ENCODE peak calls at places on chromosomes 7 and 10, in five cellular contexts. One of them, this sample, is unnamed.

GRCh38 chr7:150791304-150791703 is 8.9 kb downstream of the TMEM176B start:
- DNase-seq in CD4-positive, alpha-beta memory T cell: no peak
- DNase-seq in astrocyte of the spinal cord: no peak
- DNase-seq in ovary: no peak
- DNase-seq in fibroblast of lung: no peak
- DNase-seq in this sample: no peak

GRCh38 chr7:117008849-117009531 is 55.7 kb downstream of the ST7 start:
- DNase-seq in CD4-positive, alpha-beta memory T cell: peak
- DNase-seq in astrocyte of the spinal cord: peak
- DNase-seq in ovary: no peak
- DNase-seq in fibroblast of lung: peak
- DNase-seq in this sample: peak

GRCh38 chr10:21317902-21318301 is 207.6 kb downstream of the SKIDA1 start:
- DNase-seq in CD4-positive, alpha-beta memory T cell: no peak
- DNase-seq in astrocyte of the spinal cord: peak
- DNase-seq in ovary: no peak
- DNase-seq in fibroblast of lung: peak
- DNase-seq in this sample: no peak

GRCh38 chr10:79321951-79322350 is 25.3 kb upstream of the PPIF start:
- DNase-seq in CD4-positive, alpha-beta memory T cell: no peak
- DNase-seq in astrocyte of the spinal cord: no peak
- DNase-seq in ovary: no peak
- DNase-seq in fibroblast of lung: no peak
- DNase-seq in this sample: no peak

GRCh38 chr10:43216931-43217562 is 49.8 kb downstream of the RASGEF1A start:
- DNase-seq in CD4-positive, alpha-beta memory T cell: no peak
- DNase-seq in astrocyte of the spinal cord: no peak
- DNase-seq in ovary: no peak
- DNase-seq in fibroblast of lung: no peak
- DNase-seq in this sample: no peak

GRCh38 chr7:150842716-150843115 is 9.6 kb upstream of the AOC1 start:
- DNase-seq in CD4-positive, alpha-beta memory T cell: no peak
- DNase-seq in astrocyte of the spinal cord: no peak
- DNase-seq in ovary: peak
- DNase-seq in fibroblast of lung: no peak
- DNase-seq in this sample: no peak

GRCh38 chr10:84755311-84755710 is 426.9 kb downstream of the CCSER2 start:
- DNase-seq in CD4-positive, alpha-beta memory T cell: no peak
- DNase-seq in astrocyte of the spinal cord: no peak
- DNase-seq in ovary: no peak
- DNase-seq in fibroblast of lung: no peak
- DNase-seq in this sample: no peak

GRCh38 chr7:121138262-121138933 is 149.9 kb downstream of the CPED1 start:
- DNase-seq in CD4-positive, alpha-beta memory T cell: no peak
- DNase-seq in astrocyte of the spinal cord: no peak
- DNase-seq in ovary: no peak
- DNase-seq in fibroblast of lung: peak
- DNase-seq in this sample: no peak

GRCh38 chr10:3124412-3125175 is 48.0 kb downstream of the PITRM1 start:
- DNase-seq in CD4-positive, alpha-beta memory T cell: no peak
- DNase-seq in astrocyte of the spinal cord: no peak
- DNase-seq in ovary: no peak
- DNase-seq in fibroblast of lung: no peak
- DNase-seq in this sample: no peak

GRCh38 chr7:2269468-2270460 is 27.7 kb downstream of the NUDT1 start:
- DNase-seq in CD4-positive, alpha-beta memory T cell: no peak
- DNase-seq in astrocyte of the spinal cord: peak
- DNase-seq in ovary: no peak
- DNase-seq in fibroblast of lung: peak
- DNase-seq in this sample: no peak

DNA sequence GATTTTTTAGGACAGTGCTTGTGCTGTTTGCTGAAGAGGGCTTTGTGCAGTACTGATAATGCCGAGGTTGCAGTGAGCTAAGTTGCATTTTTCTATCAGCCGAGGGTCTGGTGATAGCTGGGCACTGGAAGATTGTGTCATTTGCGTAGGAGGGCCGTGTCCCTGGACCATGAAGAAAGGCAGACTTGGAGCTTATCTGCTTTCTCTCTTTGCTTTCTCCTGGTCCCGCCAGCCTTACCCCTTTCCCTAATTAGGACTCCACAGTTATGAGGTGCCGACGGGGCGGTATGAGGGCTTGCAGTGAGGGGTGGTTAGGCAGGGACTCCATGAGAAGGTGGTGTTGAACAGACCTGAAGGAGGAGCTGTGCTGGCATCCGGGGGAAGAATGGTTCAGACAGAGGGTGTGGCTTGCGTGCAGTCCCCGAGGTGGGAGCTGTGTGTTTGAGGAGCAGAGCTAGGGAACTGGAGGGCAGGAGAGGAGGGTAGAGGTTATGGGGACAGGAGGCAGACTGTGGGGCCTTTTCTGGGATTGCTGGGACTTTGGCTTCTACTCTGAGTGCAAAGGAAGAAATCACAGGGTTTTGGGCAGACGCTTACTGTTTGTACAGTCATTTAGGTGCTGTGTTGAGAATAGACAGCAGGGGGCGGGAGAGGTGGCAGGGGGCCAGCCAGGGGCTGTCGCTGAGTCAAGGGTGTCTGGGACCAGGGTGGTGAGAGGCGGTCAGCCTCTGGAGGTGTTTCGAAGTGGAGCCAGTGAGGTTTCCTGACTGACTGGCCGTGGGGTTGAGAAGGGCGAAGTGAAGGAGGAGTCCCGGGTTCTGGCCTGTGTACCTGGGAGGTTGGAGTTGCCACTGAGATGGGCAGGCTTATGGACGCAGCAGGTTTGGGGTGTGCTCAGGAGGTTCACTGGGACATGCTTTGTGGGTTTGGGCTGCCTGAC is 43.4 kb downstream of the PRF1 start:
- DNase-seq in CD4-positive, alpha-beta memory T cell: peak
- DNase-seq in astrocyte of the spinal cord: peak
- DNase-seq in ovary: peak
- DNase-seq in fibroblast of lung: peak
- DNase-seq in this sample: peak
- H3K4me3 ChIP-seq in CD4-positive, alpha-beta memory T cell: no peak
- H3K4me3 ChIP-seq in astrocyte of the spinal cord: no peak
- H3K4me3 ChIP-seq in ovary: no peak
- H3K4me3 ChIP-seq in fibroblast of lung: no peak
- H3K4me3 ChIP-seq in this sample: peak

GRCh38 chr7:149783386-149784250 is 10.2 kb upstream of the ZNF467 start:
- DNase-seq in CD4-positive, alpha-beta memory T cell: no peak
- DNase-seq in astrocyte of the spinal cord: no peak
- DNase-seq in ovary: no peak
- DNase-seq in fibroblast of lung: no peak
- DNase-seq in this sample: no peak
- H3K4me3 ChIP-seq in CD4-positive, alpha-beta memory T cell: no peak
- H3K4me3 ChIP-seq in astrocyte of the spinal cord: no peak
- H3K4me3 ChIP-seq in ovary: no peak
- H3K4me3 ChIP-seq in fibroblast of lung: no peak
- H3K4me3 ChIP-seq in this sample: no peak

DNA sequence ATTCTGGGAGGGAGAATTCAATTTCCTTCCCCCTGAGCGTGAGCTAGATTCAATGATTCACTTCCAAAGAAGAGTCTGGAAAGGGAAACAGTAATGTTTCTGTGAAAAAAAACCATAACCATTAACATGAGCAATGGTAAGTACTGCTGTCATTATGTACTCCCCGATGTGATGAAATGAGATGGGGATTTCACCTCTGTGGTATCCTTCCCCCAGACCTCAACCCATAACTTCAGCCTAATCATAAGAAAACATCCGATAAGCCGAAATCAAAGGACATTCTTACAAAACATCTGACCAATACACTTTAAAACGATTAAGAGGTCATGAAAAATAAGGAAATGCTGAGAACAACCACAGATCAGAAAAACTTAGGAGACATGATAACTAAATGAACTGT is 27.2 kb downstream of the EZH2 start:
- DNase-seq in CD4-positive, alpha-beta memory T cell: no peak
- DNase-seq in astrocyte of the spinal cord: peak
- DNase-seq in ovary: no peak
- DNase-seq in fibroblast of lung: no peak
- DNase-seq in this sample: no peak
- H3K4me3 ChIP-seq in CD4-positive, alpha-beta memory T cell: no peak
- H3K4me3 ChIP-seq in astrocyte of the spinal cord: no peak
- H3K4me3 ChIP-seq in ovary: no peak
- H3K4me3 ChIP-seq in fibroblast of lung: no peak
- H3K4me3 ChIP-seq in this sample: no peak

DNA sequence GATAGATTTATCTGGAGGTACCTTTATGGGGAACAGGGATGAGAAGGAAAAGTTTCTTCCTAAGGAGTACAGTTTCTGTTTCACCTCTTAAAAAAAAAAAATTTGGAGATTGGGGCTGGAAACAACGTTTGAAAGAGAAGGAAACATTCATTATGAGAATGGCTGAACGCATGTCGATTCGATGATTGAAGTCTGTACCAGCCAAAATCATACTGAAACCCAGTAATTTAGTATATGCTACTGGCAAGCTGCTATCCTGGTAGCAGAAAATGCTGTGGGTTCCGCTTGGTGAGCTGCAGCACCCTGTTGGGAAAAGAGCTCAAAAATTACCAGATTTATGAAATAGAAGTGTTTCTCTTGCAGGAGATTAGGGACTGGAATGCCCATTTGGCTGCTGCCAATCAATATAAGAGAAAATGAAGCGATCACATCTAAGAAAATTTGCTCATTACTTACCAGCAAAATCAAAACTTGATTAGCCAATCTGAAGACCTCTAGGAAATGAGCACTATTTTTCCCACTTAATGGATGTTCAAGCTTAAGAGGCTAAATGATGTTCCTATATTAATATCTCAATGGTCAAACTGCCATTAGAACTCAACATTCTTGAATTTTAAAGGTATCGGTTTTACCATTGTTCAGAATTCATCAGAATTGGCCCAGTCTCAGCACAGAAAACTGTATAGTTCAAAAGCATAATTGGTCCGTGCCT is 1.1 kb upstream of the ITGB1 start:
- DNase-seq in CD4-positive, alpha-beta memory T cell: no peak
- DNase-seq in astrocyte of the spinal cord: no peak
- DNase-seq in ovary: no peak
- DNase-seq in fibroblast of lung: no peak
- DNase-seq in this sample: no peak
- H3K4me3 ChIP-seq in CD4-positive, alpha-beta memory T cell: peak
- H3K4me3 ChIP-seq in astrocyte of the spinal cord: peak
- H3K4me3 ChIP-seq in ovary: peak
- H3K4me3 ChIP-seq in fibroblast of lung: peak
- H3K4me3 ChIP-seq in this sample: peak

GRCh38 chr7:148367701-148368475 is 222.7 kb upstream of the C7orf33 start:
- DNase-seq in CD4-positive, alpha-beta memory T cell: no peak
- DNase-seq in astrocyte of the spinal cord: no peak
- DNase-seq in ovary: no peak
- DNase-seq in fibroblast of lung: no peak
- DNase-seq in this sample: no peak
- H3K4me3 ChIP-seq in CD4-positive, alpha-beta memory T cell: no peak
- H3K4me3 ChIP-seq in astrocyte of the spinal cord: no peak
- H3K4me3 ChIP-seq in ovary: no peak
- H3K4me3 ChIP-seq in fibroblast of lung: no peak
- H3K4me3 ChIP-seq in this sample: no peak

DNA sequence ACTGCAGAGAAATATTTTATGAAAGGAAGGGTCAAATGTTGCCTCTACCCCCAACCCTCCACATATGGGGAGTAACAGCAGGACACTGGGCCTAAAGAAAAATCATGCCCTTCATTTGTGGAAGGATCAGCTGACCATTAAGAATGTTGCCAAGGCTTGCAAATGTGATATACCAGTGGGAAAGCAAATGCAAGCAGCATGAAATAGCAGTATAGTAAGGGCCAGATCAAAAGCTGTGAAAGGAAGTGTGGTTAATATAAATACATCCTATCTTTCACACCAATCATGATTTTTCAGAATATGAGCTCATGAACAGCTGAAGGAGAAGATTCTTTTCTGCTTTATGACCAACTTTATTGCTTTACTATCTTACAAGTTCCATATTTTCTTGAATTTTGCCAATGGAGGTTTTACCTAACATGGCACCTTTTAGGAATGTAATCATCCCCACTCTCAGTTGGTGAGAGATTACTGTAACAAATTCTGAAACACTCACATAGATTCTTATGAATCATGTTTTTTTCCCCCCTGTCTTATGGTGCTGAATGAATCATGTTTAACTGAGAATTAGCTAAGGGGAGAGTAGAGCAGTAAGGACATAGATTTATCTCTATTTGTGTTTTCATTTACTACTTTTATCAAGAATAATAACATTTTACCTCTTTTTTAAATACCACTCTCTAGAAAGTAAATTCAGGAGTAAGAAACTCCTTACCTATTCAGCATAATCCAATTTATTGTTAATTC is 12.1 kb upstream of the ATAD1 start:
- DNase-seq in CD4-positive, alpha-beta memory T cell: no peak
- DNase-seq in astrocyte of the spinal cord: no peak
- DNase-seq in ovary: no peak
- DNase-seq in fibroblast of lung: no peak
- DNase-seq in this sample: no peak
- H3K4me3 ChIP-seq in CD4-positive, alpha-beta memory T cell: no peak
- H3K4me3 ChIP-seq in astrocyte of the spinal cord: no peak
- H3K4me3 ChIP-seq in ovary: no peak
- H3K4me3 ChIP-seq in fibroblast of lung: no peak
- H3K4me3 ChIP-seq in this sample: no peak

This sample was measured in naive thymus-derived CD4-positive, alpha-beta T cell.